ENCODE peak calls at places on chromosomes 3 and 15, in five cellular contexts. V, B, H, J and P are unnamed samples.

GRCh38 chr3:97257942-97258341 is 443.5 kb downstream of the EPHA6 start:
- DNase-seq in V (no peak), B (no peak), H (no peak), J (no peak), P (no peak)

GRCh38 chr3:177781686-177782161 is 584.4 kb upstream of the TBL1XR1 start:
- DNase-seq in V (no peak), B (no peak), H (no peak), J (no peak), P (no peak)

GRCh38 chr3:178629430-178630178 is 93.4 kb downstream of the KCNMB2 start:
- DNase-seq in V (no peak), B (no peak), H (no peak), J (no peak), P (no peak)

GRCh38 chr3:72351536-72351935 is 496.7 kb downstream of the SHQ1 start:
- DNase-seq in V (no peak), B (no peak), H (no peak), J (no peak), P (no peak)

GRCh38 chr3:133488785-133489367 is 84.6 kb upstream of the CDV3 start:
- DNase-seq in V (peak), B (no peak), H (peak), J (no peak), P (no peak)

GRCh38 chr3:94062513-94063404 is at the start of the genes DHFR2 and NSUN3:
- DNase-seq in V (peak), B (peak), H (peak), J (peak), P (peak)

GRCh38 chr3:128801779-128802369 is 75.9 kb downstream of the RAB7A start:
- DNase-seq in V (no peak), B (no peak), H (no peak), J (no peak), P (no peak)

GRCh38 chr3:184134746-184135148 is 411 bp upstream of the EIF2B5 start:
- DNase-seq in V (no peak), B (no peak), H (no peak), J (no peak), P (no peak)

GRCh38 chr3:30708472-30708871 is 102.1 kb downstream of the TGFBR2 start:
- DNase-seq in V (no peak), B (no peak), H (no peak), J (no peak), P (no peak)

GRCh38 chr15:66779331-66780009 is 77.4 kb downstream of the SMAD6 start:
- DNase-seq in V (no peak), B (no peak), H (peak), J (no peak), P (no peak)

GRCh38 chr3:159886050-159886449 is 102.6 kb upstream of the IL12A start:
- DNase-seq in V (no peak), B (no peak), H (no peak), J (no peak), P (no peak)

GRCh38 chr15:96336045-96336642 is 5.6 kb downstream of the NR2F2 start:
- DNase-seq in V (peak), B (no peak), H (no peak), J (no peak), P (no peak)

GRCh38 chr15:92625297-92625980 is 30.1 kb downstream of the FAM174B start:
- DNase-seq in V (no peak), B (no peak), H (no peak), J (peak), P (no peak)

GRCh38 chr3:32371466-32372212 is 20.0 kb upstream of the CMTM7 start:
- DNase-seq in V (no peak), B (no peak), H (no peak), J (no peak), P (no peak)

GRCh38 chr15:68249058-68249713 is 19.7 kb upstream of the CLN6 start:
- DNase-seq in V (no peak), B (no peak), H (no peak), J (no peak), P (no peak)

GRCh38 chr15:68666120-68666811 is 87.5 kb downstream of the CORO2B start:
- DNase-seq in V (no peak), B (no peak), H (no peak), J (no peak), P (no peak)

GRCh38 chr15:40471778-40472130 is 970 bp downstream of the CHST14 start:
- DNase-seq in V (no peak), B (no peak), H (peak), J (no peak), P (no peak)

GRCh38 chr3:57700737-57701136 is 7.9 kb upstream of the DENND6A start:
- DNase-seq in V (no peak), B (no peak), H (no peak), J (no peak), P (no peak)

GRCh38 chr15:75171408-75171807 is 30.3 kb upstream of the C15orf39 start:
- DNase-seq in V (no peak), B (no peak), H (peak), J (peak), P (no peak)

GRCh38 chr15:79432345-79433311 is 492 bp downstream of the MINAR1 start:
- DNase-seq in V (no peak), B (no peak), H (no peak), J (no peak), P (no peak)

GRCh38 chr15:101420232-101420631 is 69.3 kb downstream of the PCSK6 start:
- DNase-seq in V (no peak), B (no peak), H (no peak), J (no peak), P (no peak)

GRCh38 chr3:128936341-128936740 is 56.9 kb downstream of the ACAD9 start:
- DNase-seq in V (no peak), B (no peak), H (no peak), J (no peak), P (no peak)

GRCh38 chr15:43521419-43521818 is 4.0 kb downstream of the MAP1A start:
- DNase-seq in V (no peak), B (no peak), H (no peak), J (no peak), P (no peak)

GRCh38 chr15:90316139-90316538 is 35.9 kb upstream of the ZNF774 start:
- DNase-seq in V (no peak), B (no peak), H (no peak), J (no peak), P (no peak)

GRCh38 chr15:48003447-48003846 is 117.3 kb upstream of the SLC24A5 start:
- DNase-seq in V (no peak), B (no peak), H (no peak), J (no peak), P (no peak)

GRCh38 chr15:79924379-79924778 is 27.6 kb upstream of the MTHFS start:
- DNase-seq in V (no peak), B (no peak), H (no peak), J (no peak), P (no peak)

GRCh38 chr3:12963869-12964712 is 109.1 kb downstream of the IQSEC1 start:
- DNase-seq in V (no peak), B (no peak), H (peak), J (no peak), P (no peak)

GRCh38 chr15:52200831-52201365 is 9.7 kb upstream of the GNB5 start:
- DNase-seq in V (no peak), B (no peak), H (no peak), J (no peak), P (no peak)

GRCh38 chr15:62306851-62307504 is 141.9 kb upstream of the C2CD4B start:
- DNase-seq in V (peak), B (peak), H (peak), J (no peak), P (peak)

GRCh38 chr3:123660900-123661299 is 76.0 kb upstream of the HACD2 start:
- DNase-seq in V (no peak), B (no peak), H (no peak), J (no peak), P (no peak)

GRCh38 chr15:90367578-90367977 is 15.5 kb downstream of the ZNF774 start:
- DNase-seq in V (no peak), B (no peak), H (no peak), J (no peak), P (no peak)

GRCh38 chr3:71585126-71585525 is 1.6 kb upstream of the FOXP1 start:
- DNase-seq in V (peak), B (no peak), H (no peak), J (no peak), P (peak)

GRCh38 chr3:11282250-11283125 is 10.3 kb downstream of the ATG7 start:
- DNase-seq in V (no peak), B (no peak), H (no peak), J (no peak), P (no peak)

GRCh38 chr3:195764961-195765706 is 44.4 kb downstream of the MUC20 start:
- DNase-seq in V (no peak), B (no peak), H (no peak), J (no peak), P (no peak)

GRCh38 chr3:197953881-197954280 is 3.9 kb downstream of the RPL35A start:
- DNase-seq in V (no peak), B (no peak), H (no peak), J (no peak), P (no peak)

GRCh38 chr3:197952440-197952839 is 2.5 kb downstream of the RPL35A start:
- DNase-seq in V (no peak), B (no peak), H (no peak), J (no peak), P (no peak)

GRCh38 chr3:197951392-197951990 is 1.5 kb downstream of the RPL35A start:
- DNase-seq in V (no peak), B (no peak), H (no peak), J (no peak), P (no peak)

GRCh38 chr3:197950661-197951029 is 655 bp downstream of the RPL35A start:
- DNase-seq in V (no peak), B (no peak), H (no peak), J (no peak), P (no peak)

GRCh38 chr3:197953325-197953724 is 3.3 kb downstream of the RPL35A start:
- DNase-seq in V (no peak), B (no peak), H (no peak), J (no peak), P (no peak)
- TF ChIP-seq POLR2A in V (peak), B (no peak), H (no peak), J (no peak), P (no peak)

GRCh38 chr3:41290736-41291135 is 91.4 kb downstream of the CTNNB1 start:
- DNase-seq in V (no peak), B (no peak), H (no peak), J (no peak), P (no peak)
- TF ChIP-seq REST in V (no peak), B (no peak), H (no peak), J (no peak), P (no peak)

GRCh38 chr3:194137314-194138097 is 1.6 kb downstream of the HES1 start:
- DNase-seq in V (peak), B (no peak), H (peak), J (no peak), P (peak)
- TF ChIP-seq POLR2A in V (peak), B (no peak), H (no peak), J (peak), P (no peak)

DNA sequence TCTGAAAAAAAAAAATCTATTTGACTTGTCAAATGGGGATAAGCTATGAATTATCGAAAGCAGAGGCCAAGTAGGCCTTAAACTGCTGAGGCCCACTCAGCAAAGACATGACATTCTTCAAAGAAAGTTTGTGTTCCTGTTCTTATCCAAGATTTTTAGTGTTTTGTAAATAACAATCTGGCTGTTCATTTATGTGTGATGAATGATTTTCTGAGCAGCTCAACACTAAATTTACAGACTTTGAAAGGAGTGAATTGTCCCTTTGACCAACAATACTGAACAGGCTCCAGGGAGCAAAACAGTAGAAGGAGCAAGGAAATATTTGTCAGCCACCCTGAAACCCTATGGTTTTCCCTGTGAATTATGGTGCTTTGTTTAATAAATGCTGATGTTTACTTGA is 512.6 kb upstream of the NAALADL2 start:
- DNase-seq in V (no peak), B (no peak), H (no peak), J (no peak), P (no peak)
- TF ChIP-seq REST in V (no peak), B (no peak), H (no peak), J (no peak), P (no peak)

GRCh38 chr3:50327943-50328691 is at the start of gene TUSC2:
- DNase-seq in V (peak), B (peak), H (peak), J (peak), P (peak)
- TF ChIP-seq POLR2A in V (peak), B (no peak), H (peak), J (peak), P (peak)

GRCh38 chr3:127159547-127159946 is 33.4 kb upstream of the PRR23E start:
- DNase-seq in V (no peak), B (no peak), H (no peak), J (no peak), P (no peak)

GRCh38 chr3:127156651-127157050 is 36.3 kb upstream of the PRR23E start:
- DNase-seq in V (no peak), B (no peak), H (no peak), J (no peak), P (no peak)

GRCh38 chr3:127157181-127157828 is 35.6 kb upstream of the PRR23E start:
- DNase-seq in V (no peak), B (no peak), H (no peak), J (no peak), P (no peak)

GRCh38 chr3:127161236-127161635 is 31.7 kb upstream of the PRR23E start:
- DNase-seq in V (no peak), B (no peak), H (no peak), J (no peak), P (no peak)

DNA sequence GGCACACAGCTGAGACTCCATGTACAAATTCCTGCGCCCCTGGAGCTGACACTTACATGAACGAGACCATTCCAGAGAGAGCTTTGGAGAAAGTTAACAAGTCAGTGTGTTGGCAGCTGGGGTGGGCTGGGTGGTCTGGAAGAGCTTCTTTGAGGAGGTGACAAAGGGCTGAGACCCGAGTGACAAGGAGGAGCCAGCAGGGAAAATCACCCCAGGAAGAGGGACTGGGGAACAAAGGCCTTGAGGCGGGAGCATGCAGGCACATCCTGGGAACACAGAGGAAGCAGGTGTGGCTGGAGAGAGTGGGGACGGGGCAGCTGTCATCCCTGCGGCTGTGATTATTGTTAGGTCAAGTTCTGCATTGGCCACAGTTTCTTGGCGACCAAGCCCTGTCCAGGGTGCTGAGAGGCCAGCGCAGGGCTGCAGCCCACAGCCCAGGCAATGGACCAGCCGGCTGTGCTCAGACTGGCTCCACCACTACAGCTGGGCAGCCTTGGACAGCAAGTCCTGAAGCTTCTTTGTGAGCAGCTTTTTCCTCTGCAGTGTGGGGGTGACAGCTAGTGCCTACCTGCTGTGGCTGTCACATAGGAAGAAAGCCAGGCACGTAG is 34.2 kb upstream of the PRR23E start:
- DNase-seq in V (no peak), B (no peak), H (no peak), J (no peak), P (peak)
- TF ChIP-seq REST in V (peak), B (peak), H (peak), J (peak), P (peak)

DNA sequence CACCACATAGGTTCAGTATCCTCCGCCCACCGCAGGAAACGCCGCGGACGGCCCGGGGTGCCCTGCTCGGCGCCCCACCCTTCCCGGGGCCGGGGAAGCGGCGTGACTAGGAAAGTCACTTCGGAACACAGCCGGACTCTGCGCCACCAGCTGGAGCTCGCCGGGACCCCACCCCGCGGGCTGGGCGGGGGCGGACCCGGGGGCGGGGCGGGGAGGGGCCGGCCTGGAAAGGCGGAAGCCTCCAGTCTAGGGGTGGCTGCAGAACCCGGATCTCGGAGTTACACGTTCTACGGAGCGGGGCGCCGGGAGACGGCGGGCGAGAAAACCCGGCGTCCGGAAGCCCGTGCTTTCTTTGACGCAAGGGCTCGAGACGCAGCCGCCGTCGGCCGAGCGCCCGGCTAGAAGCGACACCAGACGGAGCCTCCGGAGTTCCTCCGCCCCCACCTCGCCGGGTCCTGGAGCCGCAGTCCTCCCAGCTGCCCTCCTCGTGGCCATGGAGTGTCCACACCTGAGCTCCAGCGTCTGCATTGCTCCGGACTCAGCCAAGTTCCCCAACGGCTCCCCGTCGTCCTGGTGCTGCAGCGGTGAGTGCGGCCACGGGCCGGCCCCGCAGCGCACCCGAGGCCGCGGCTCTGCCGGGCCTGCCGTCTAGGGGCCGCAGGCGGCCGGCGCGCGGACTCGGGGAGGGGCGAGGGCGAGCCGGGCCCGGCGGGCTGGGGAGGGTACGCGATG is at the start of gene USP3:
- DNase-seq in V (peak), B (peak), H (peak), J (no peak), P (peak)
- TF ChIP-seq POLR2A in V (peak), B (peak), H (peak), J (peak), P (peak)

GRCh38 chr3:187722206-187722612 is 19.9 kb upstream of the RTP2 start:
- DNase-seq in V (no peak), B (no peak), H (no peak), J (no peak), P (no peak)
- TF ChIP-seq REST in V (no peak), B (no peak), H (no peak), J (no peak), P (no peak)

GRCh38 chr15:84915011-84915958 is 30.8 kb downstream of the SLC28A1 start:
- DNase-seq in V (peak), B (peak), H (peak), J (peak), P (peak)
- TF ChIP-seq POLR2A in V (no peak), B (no peak), H (no peak), J (peak), P (peak)

GRCh38 chr15:76954744-76955143 is 23.2 kb downstream of the RCN2 start:
- DNase-seq in V (no peak), B (no peak), H (no peak), J (no peak), P (no peak)
- TF ChIP-seq REST in V (no peak), B (no peak), H (no peak), J (no peak), P (no peak)